ENCODE peak calls at places on chromosomes 3 and 15, in eight cellular contexts. O is kidney glomerular epithelial cell; E is lung; B is HT-29; T is HTR-8/SVneo; S is stimulated activated CD4-positive, alpha-beta T cell treated with anti-CD3 and anti-CD28 coated beads, Interleukin-4, amount 100 ng/mL, for 1 hour; R is neural progenitor cell; G is posterior cingulate gyrus. C is an unnamed sample.
A peak's percentile ranks its signal among the peaks of the same experiment; 100 is the strongest.

GRCh38 chr15:74300057-74300620 is 64.0 kb downstream of the CCDC33 start:
- DNase-seq in O (no peak), E (no peak), B (no peak), T (no peak), S (no peak), R (peak; percentile 57), G (no peak), C (no peak)

GRCh38 chr15:41990243-41990605 is 17.9 kb upstream of the EHD4 start:
- DNase-seq in O (no peak), E (no peak), B (no peak), T (no peak), S (no peak), R (no peak), G (no peak), C (no peak)

GRCh38 chr15:92772061-92772460 is 116.5 kb upstream of the FAM174B start:
- DNase-seq in O (no peak), E (no peak), B (no peak), T (no peak), S (no peak), R (no peak), G (no peak), C (peak; percentile 43)

GRCh38 chr15:68787609-68788264 is 33.0 kb downstream of the ANP32A start:
- DNase-seq in O (no peak), E (peak; percentile 63), B (no peak), T (no peak), S (no peak), R (no peak), G (no peak), C (no peak)

GRCh38 chr3:104437891-104438290 is 928.8 kb upstream of the ALCAM start:
- DNase-seq in O (no peak), E (no peak), B (no peak), T (no peak), S (no peak), R (peak; percentile 44), G (peak; percentile 30), C (no peak)

GRCh38 chr3:120909602-120909878 is 1.5 kb downstream of the STXBP5L start:
- DNase-seq in O (no peak), E (no peak), B (no peak), T (no peak), S (no peak), R (peak; percentile 24), G (no peak), C (no peak)

GRCh38 chr3:8745619-8746370 is 12.2 kb downstream of the CAV3 start:
- DNase-seq in O (no peak), E (no peak), B (no peak), T (no peak), S (no peak), R (no peak), G (no peak), C (no peak)

GRCh38 chr15:42371125-42371524 is 11.8 kb downstream of the CAPN3 start:
- DNase-seq in O (no peak), E (no peak), B (peak; percentile 58), T (no peak), S (no peak), R (no peak), G (no peak), C (no peak)

GRCh38 chr3:44511238-44511567 is 33.7 kb upstream of the ZNF445 start:
- DNase-seq in O (no peak), E (no peak), B (no peak), T (no peak), S (no peak), R (peak; percentile 19), G (no peak), C (no peak)

GRCh38 chr3:107367353-107367752 is 9.9 kb upstream of the CCDC54 start:
- DNase-seq in O (peak; percentile 70), E (no peak), B (no peak), T (peak; percentile 48), S (no peak), R (no peak), G (no peak), C (no peak)

GRCh38 chr15:51366911-51367310 is 25.5 kb downstream of the GLDN start:
- DNase-seq in O (no peak), E (peak; percentile 75), B (peak; percentile 95), T (no peak), S (no peak), R (no peak), G (no peak), C (no peak)

GRCh38 chr15:23497710-23498111 is 50.7 kb upstream of the GOLGA6L2 start:
- DNase-seq in O (no peak), E (no peak), B (peak; percentile 47), T (no peak), S (no peak), R (peak; percentile 19), G (peak; percentile 14), C (no peak)

GRCh38 chr3:4401441-4401840 is 65.6 kb downstream of the SUMF1 start:
- DNase-seq in O (no peak), E (no peak), B (no peak), T (no peak), S (no peak), R (no peak), G (no peak), C (no peak)

GRCh38 chr15:90667063-90667754 is 49.9 kb upstream of the BLM start:
- DNase-seq in O (no peak), E (no peak), B (no peak), T (no peak), S (no peak), R (no peak), G (no peak), C (no peak)

GRCh38 chr3:117263735-117264134 is 554.2 kb downstream of the TUSC7 start:
- DNase-seq in O (no peak), E (no peak), B (no peak), T (no peak), S (no peak), R (no peak), G (no peak), C (no peak)

GRCh38 chr3:152969557-152970300 is 134.8 kb downstream of the P2RY1 start:
- DNase-seq in O (no peak), E (no peak), B (peak; percentile 66), T (no peak), S (no peak), R (no peak), G (no peak), C (no peak)

GRCh38 chr3:67012564-67012963 is 14.5 kb downstream of the KBTBD8 start:
- DNase-seq in O (no peak), E (no peak), B (no peak), T (no peak), S (no peak), R (no peak), G (no peak), C (no peak)

GRCh38 chr3:160481856-160482255 is 32.3 kb upstream of the TRIM59 start:
- DNase-seq in O (no peak), E (no peak), B (no peak), T (no peak), S (no peak), R (no peak), G (no peak), C (no peak)

GRCh38 chr3:69855436-69856162 is 116.3 kb downstream of the MITF start:
- DNase-seq in O (peak; percentile 28), E (no peak), B (no peak), T (peak; percentile 27), S (no peak), R (no peak), G (no peak), C (no peak)

GRCh38 chr15:93088981-93089854 is at the start of gene RGMA:
- DNase-seq in O (no peak), E (no peak), B (no peak), T (no peak), S (no peak), R (peak; percentile 88), G (no peak), C (no peak)

GRCh38 chr15:73955851-73956250 is 29.6 kb downstream of the LOXL1 start:
- DNase-seq in O (no peak), E (no peak), B (no peak), T (no peak), S (no peak), R (no peak), G (no peak), C (no peak)

GRCh38 chr3:141104151-141104741 is 53.1 kb downstream of the SPSB4 start:
- DNase-seq in O (no peak), E (peak; percentile 36), B (no peak), T (no peak), S (no peak), R (no peak), G (no peak), C (no peak)

GRCh38 chr3:59818033-59818936 is 768.5 kb upstream of the CFAP20DC start:
- DNase-seq in O (peak; percentile 91), E (peak; percentile 54), B (peak; percentile 41), T (peak; percentile 67), S (no peak), R (peak; percentile 10), G (peak; percentile 42), C (peak; percentile 90)

GRCh38 chr15:87846746-87847145 is 409.8 kb downstream of the NTRK3 start:
- DNase-seq in O (no peak), E (no peak), B (no peak), T (no peak), S (no peak), R (no peak), G (no peak), C (no peak)

GRCh38 chr15:40115670-40116093 is 7.0 kb upstream of the BMF start:
- DNase-seq in O (peak; percentile 29), E (peak; percentile 68), B (no peak), T (no peak), S (no peak), R (no peak), G (no peak), C (no peak)

GRCh38 chr15:50876260-50876988 is 32.1 kb upstream of the AP4E1 start:
- DNase-seq in O (no peak), E (no peak), B (no peak), T (no peak), S (no peak), R (no peak), G (no peak), C (no peak)

GRCh38 chr15:91922701-91923279 is 69.3 kb downstream of the SLCO3A1 start:
- DNase-seq in O (no peak), E (no peak), B (no peak), T (no peak), S (no peak), R (no peak), G (no peak), C (no peak)

GRCh38 chr3:168534761-168535160 is 439.0 kb upstream of the GOLIM4 start:
- DNase-seq in O (no peak), E (no peak), B (no peak), T (no peak), S (no peak), R (no peak), G (no peak), C (no peak)

GRCh38 chr3:176633511-176633910 is 563.8 kb downstream of the TBL1XR1 start:
- DNase-seq in O (no peak), E (no peak), B (no peak), T (no peak), S (no peak), R (peak; percentile 57), G (peak; percentile 1), C (no peak)

GRCh38 chr3:68973635-68974034 is 39.8 kb downstream of the EOGT start:
- DNase-seq in O (no peak), E (no peak), B (no peak), T (no peak), S (no peak), R (no peak), G (no peak), C (no peak)

GRCh38 chr3:194340757-194341400 is 10.2 kb downstream of the CPN2 start:
- DNase-seq in O (no peak), E (no peak), B (no peak), T (no peak), S (no peak), R (no peak), G (no peak), C (no peak)

GRCh38 chr3:185337231-185337816 is 25.6 kb upstream of the MAP3K13 start:
- DNase-seq in O (peak; percentile 36), E (no peak), B (peak; percentile 59), T (no peak), S (no peak), R (no peak), G (no peak), C (no peak)

GRCh38 chr15:23467110-23467600 is 20.1 kb upstream of the GOLGA6L2 start:
- DNase-seq in O (peak; percentile 35), E (no peak), B (peak; percentile 59), T (peak; percentile 19), S (no peak), R (peak; percentile 6), G (no peak), C (no peak)

GRCh38 chr3:187276397-187277128 is 15.0 kb downstream of the MASP1 start:
- DNase-seq in O (no peak), E (no peak), B (no peak), T (no peak), S (no peak), R (no peak), G (no peak), C (no peak)